ENCODE peak calls at places on chromosomes 11 and 22, in six cellular contexts. B, C, H, A, M and F are unnamed samples. For H3K4me1, the result is how much of the 10 kb centered on the place peaks cover.

GRCh38 chr11:45354976-45355705 is 69.0 kb upstream of the SYT13 start:
- DNase-seq in B (peak), C (peak), H (peak), A (no peak), M (peak), F (peak)

GRCh38 chr22:45911601-45912271 is 65.2 kb downstream of the WNT7B start:
- DNase-seq in B (no peak), C (no peak), H (peak), A (peak), M (peak), F (no peak)

GRCh38 chr11:78961186-78961782 is 386.6 kb upstream of the NARS2 start:
- DNase-seq in B (no peak), C (peak), H (no peak), A (peak), M (no peak), F (peak)

GRCh38 chr22:46976598-46976997 is 214.1 kb downstream of the TBC1D22A start:
- DNase-seq in B (no peak), C (no peak), H (no peak), A (no peak), M (no peak), F (no peak)

GRCh38 chr22:46219650-46220049 is 30.4 kb downstream of the CDPF1 start:
- DNase-seq in B (no peak), C (no peak), H (no peak), A (no peak), M (no peak), F (no peak)

GRCh38 chr11:43685483-43685882 is 4.9 kb downstream of the HSD17B12 start:
- DNase-seq in B (no peak), C (no peak), H (no peak), A (peak), M (no peak), F (peak)

GRCh38 chr11:75013051-75013450 is 24.3 kb downstream of the NEU3 start:
- DNase-seq in B (no peak), C (no peak), H (no peak), A (peak), M (no peak), F (no peak)

GRCh38 chr11:6156628-6157367 is 13.3 kb downstream of the OR52B2 start:
- DNase-seq in B (no peak), C (peak), H (no peak), A (no peak), M (no peak), F (peak)

GRCh38 chr11:77244277-77245014 is 57.0 kb downstream of the GDPD4 start:
- DNase-seq in B (no peak), C (no peak), H (no peak), A (peak), M (no peak), F (peak)

GRCh38 chr11:134020598-134020997 is 48.3 kb upstream of the JAM3 start:
- DNase-seq in B (no peak), C (no peak), H (no peak), A (no peak), M (no peak), F (no peak)

GRCh38 chr11:13883042-13883441 is 79.5 kb upstream of the SPON1 start:
- DNase-seq in B (no peak), C (no peak), H (no peak), A (no peak), M (peak), F (no peak)

GRCh38 chr22:17121235-17122195 is at the start of gene TMEM121B:
- DNase-seq in B (no peak), C (peak), H (peak), A (no peak), M (peak), F (peak)

GRCh38 chr11:64845125-64845735 is 777 bp upstream of the CDC42BPG start:
- DNase-seq in B (no peak), C (no peak), H (no peak), A (no peak), M (no peak), F (no peak)
- H3K27ac ChIP-seq in B (peak), C (no peak), H (peak), A (no peak), M (peak), F (peak)

DNA sequence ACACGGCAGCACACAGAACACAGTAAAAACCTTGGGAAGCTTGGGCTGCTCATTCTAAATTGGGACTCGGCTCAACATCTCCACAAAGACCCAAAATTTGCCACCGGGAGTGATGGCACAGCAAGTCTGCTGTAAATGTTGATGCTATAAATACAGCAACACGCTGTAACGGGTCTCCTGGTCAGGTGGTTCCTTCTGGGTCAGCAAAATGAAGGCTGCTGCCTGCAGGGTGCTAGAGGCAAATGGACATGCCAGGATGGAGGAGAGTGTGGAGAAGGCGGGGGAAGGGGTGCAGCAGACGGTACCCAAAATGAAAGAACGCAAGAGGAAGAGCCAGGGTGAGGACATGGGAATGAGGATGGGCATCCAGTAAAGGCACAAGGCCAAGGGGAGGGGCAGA is 30.4 kb downstream of the MAFF start:
- DNase-seq in B (no peak), C (no peak), H (no peak), A (no peak), M (no peak), F (no peak)
- H3K4me1 ChIP-seq in B (under half), C (under half), H (under half), A (under half), M (under half), F (under half)

GRCh38 chr11:1307163-1307870 is 2.1 kb downstream of the TOLLIP start:
- DNase-seq in B (no peak), C (no peak), H (no peak), A (no peak), M (peak), F (no peak)

GRCh38 chr11:1310315-1310687 is 869 bp upstream of the TOLLIP start:
- DNase-seq in B (no peak), C (no peak), H (no peak), A (no peak), M (no peak), F (no peak)

GRCh38 chr11:1307998-1308744 is 1.3 kb downstream of the TOLLIP start:
- DNase-seq in B (no peak), C (no peak), H (peak), A (peak), M (no peak), F (no peak)

GRCh38 chr11:1309498-1310314 is at the start of gene TOLLIP:
- DNase-seq in B (peak), C (peak), H (peak), A (peak), M (peak), F (peak)

GRCh38 chr11:1308745-1309497 is 511 bp downstream of the TOLLIP start:
- DNase-seq in B (no peak), C (peak), H (no peak), A (peak), M (no peak), F (no peak)
- H3K27ac ChIP-seq in B (peak), C (no peak), H (peak), A (no peak), M (peak), F (no peak)

GRCh38 chr22:48277868-48278581 is 1515.6 kb downstream of the TBC1D22A start:
- DNase-seq in B (no peak), C (no peak), H (no peak), A (no peak), M (no peak), F (peak)
- H3K4me1 ChIP-seq in B (under half), C (under half), H (under half), A (under half), M (under half), F (under half)

GRCh38 chr22:21624120-21624879 is 5.5 kb downstream of the YDJC start:
- DNase-seq in B (no peak), C (peak), H (peak), A (peak), M (no peak), F (peak)

GRCh38 chr22:21621891-21622623 is 7.8 kb downstream of the YDJC start:
- DNase-seq in B (no peak), C (no peak), H (no peak), A (no peak), M (no peak), F (no peak)

GRCh38 chr22:21624880-21625791 is 4.7 kb downstream of the YDJC start:
- DNase-seq in B (no peak), C (no peak), H (no peak), A (no peak), M (no peak), F (no peak)

GRCh38 chr22:21622624-21623401 is 7.0 kb downstream of the YDJC start:
- DNase-seq in B (no peak), C (no peak), H (no peak), A (no peak), M (no peak), F (no peak)

DNA sequence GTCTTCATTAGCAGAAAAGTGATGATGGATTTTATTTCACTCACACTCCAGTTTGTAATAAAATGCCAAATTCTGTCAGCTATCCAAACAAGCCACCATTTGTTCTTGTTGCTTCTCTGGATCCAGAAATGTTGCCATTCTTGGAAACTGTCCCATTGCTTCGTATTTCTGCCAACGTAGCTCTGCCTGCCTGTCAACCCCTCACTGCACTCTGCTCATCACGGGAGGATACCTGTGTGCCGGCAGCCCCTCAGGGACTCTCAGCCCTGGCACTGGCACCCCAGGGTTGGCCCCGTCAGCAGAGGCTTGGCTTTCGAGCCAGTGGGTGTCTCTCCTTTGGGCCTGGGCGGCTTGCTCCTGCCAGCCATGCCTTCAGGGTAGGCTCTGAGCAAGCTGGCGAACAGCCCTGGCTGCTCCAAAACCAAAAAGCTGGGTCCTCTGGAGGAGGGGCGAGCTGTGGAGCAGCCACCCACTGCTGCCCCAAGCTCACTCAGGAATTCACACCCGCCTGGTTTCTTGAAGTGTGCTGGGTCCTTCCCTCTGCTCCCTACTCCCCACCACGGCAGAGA is 6.3 kb downstream of the YDJC start:
- DNase-seq in B (no peak), C (no peak), H (no peak), A (no peak), M (no peak), F (no peak)
- H3K27ac ChIP-seq in B (no peak), C (peak), H (no peak), A (no peak), M (no peak), F (peak)

GRCh38 chr11:61926235-61926634 is 8.9 kb upstream of the RAB3IL1 start:
- DNase-seq in B (no peak), C (no peak), H (no peak), A (no peak), M (no peak), F (no peak)

GRCh38 chr11:61921446-61921845 is 4.1 kb upstream of the RAB3IL1 start:
- DNase-seq in B (no peak), C (no peak), H (no peak), A (no peak), M (no peak), F (no peak)

GRCh38 chr11:61924016-61924360 is 6.6 kb upstream of the RAB3IL1 start:
- DNase-seq in B (no peak), C (no peak), H (no peak), A (no peak), M (no peak), F (no peak)

GRCh38 chr11:61922539-61922938 is 5.2 kb upstream of the RAB3IL1 start:
- DNase-seq in B (no peak), C (no peak), H (peak), A (no peak), M (no peak), F (peak)

GRCh38 chr11:61923166-61924015 is 6.0 kb upstream of the RAB3IL1 start:
- DNase-seq in B (no peak), C (peak), H (peak), A (no peak), M (no peak), F (peak)
- H3K4me1 ChIP-seq in B (under half), C (under half), H (under half), A (under half), M (under half), F (under half)

DNA sequence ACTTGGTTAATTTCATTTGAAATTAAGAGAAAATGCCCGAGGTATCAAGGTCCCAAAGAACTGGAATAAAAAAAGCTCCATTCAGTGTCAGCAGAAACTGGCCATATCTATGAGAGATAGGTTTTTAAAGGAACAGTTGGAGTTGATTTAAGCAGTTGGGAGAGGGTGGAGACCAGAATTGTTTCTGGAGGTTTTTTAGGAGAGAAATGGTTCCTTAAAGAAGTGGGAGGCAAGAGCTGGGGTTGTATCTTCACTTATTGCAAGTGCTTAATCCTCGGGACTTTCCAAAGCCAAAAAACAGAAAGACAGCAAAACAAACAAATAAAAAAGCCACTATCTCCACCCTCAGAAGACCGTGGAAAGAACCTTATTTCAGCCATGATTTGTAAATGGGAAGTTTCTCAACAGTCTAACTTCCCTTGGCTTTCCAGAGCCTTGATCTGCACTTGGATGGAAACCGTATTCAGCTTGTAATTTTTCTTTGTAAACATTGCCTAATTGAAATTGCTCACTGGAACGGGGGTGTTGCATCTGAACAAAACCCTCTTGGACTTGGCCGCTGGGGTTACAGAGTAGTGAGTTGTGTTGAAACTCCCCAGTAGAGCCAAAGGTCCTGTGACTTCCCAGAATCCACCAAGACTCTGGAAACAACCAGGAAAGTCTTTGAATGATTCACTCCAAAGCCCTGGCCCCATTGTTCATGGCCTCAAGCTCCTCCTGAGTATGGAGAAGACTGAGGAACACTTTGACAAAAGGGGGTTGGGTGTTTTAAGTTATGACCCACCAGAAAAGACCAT is 115.6 kb downstream of the SLC1A2 start:
- DNase-seq in B (no peak), C (no peak), H (no peak), A (peak), M (peak), F (no peak)
- H3K27ac ChIP-seq in B (no peak), C (no peak), H (peak), A (peak), M (peak), F (no peak)

DNA sequence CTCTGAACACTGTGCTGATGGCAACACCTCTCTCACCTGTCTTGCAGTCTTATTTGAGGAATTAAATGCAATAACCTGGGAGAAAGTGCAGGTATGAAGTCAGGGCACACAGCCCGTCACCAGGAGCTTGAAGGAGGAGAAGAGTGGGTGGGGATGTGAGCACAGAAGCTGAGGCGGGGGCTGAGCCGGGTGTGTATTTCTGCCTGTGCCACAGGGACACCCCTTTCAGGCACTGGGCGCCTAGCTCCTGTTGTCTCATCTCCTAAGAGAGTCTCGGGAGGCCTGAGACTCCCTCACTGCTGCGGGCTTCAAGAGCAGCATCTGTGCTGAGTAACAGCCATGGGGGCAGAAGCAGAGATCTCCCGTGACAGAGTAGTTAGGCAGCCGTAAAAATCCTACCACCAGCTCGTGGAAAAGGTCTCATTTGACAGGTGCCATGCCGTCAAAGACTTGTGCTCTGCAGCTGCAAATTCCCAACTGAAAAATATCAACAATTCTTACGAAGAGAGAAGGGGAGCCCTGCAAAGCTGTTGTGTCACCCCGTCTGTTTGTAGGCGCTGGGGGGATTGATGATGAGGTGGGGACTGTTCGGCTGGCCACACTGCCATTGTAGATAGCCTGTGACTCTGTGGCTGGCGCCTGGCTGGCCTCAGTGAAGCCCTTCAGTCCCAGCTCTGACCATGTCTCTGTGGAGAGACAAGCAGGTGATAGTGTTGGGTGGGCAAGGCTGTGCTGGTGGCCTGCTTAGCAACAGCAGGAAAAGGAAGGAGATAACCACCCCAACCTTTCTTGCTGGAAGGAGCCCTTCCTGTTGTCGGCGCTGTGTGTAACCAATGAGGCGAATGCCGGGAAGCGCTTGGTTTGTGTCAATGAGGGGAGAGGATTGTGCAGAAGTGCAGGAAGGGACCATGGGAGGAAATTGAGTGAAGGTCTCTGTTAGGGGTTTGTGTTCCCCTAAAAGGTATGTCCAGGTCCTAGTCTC is 27.0 kb downstream of the PARVB start:
- DNase-seq in B (no peak), C (no peak), H (no peak), A (no peak), M (no peak), F (no peak)
- H3K4me1 ChIP-seq in B (under half), C (under half), H (half or more), A (under half), M (under half), F (under half)

GRCh38 chr11:114108501-114109205 is 49.1 kb downstream of the ZBTB16 start:
- DNase-seq in B (no peak), C (no peak), H (no peak), A (no peak), M (no peak), F (no peak)

GRCh38 chr11:114098927-114099326 is 39.4 kb downstream of the ZBTB16 start:
- DNase-seq in B (no peak), C (no peak), H (no peak), A (no peak), M (no peak), F (no peak)

GRCh38 chr11:114099392-114100178 is 40.1 kb downstream of the ZBTB16 start:
- DNase-seq in B (no peak), C (no peak), H (no peak), A (no peak), M (no peak), F (no peak)

GRCh38 chr11:114106986-114107385 is 47.5 kb downstream of the ZBTB16 start:
- DNase-seq in B (no peak), C (no peak), H (no peak), A (no peak), M (no peak), F (no peak)

GRCh38 chr11:114102993-114103896 is 43.7 kb downstream of the ZBTB16 start:
- DNase-seq in B (no peak), C (no peak), H (no peak), A (no peak), M (no peak), F (no peak)
- H3K27ac ChIP-seq in B (peak), C (no peak), H (no peak), A (no peak), M (no peak), F (no peak)

GRCh38 chr11:48110509-48110766 is 106.2 kb upstream of the OR4B1 start:
- DNase-seq in B (no peak), C (no peak), H (no peak), A (no peak), M (no peak), F (no peak)
- H3K4me1 ChIP-seq in B (under half), C (under half), H (under half), A (under half), M (under half), F (under half)